ENCODE peak calls at places on chromosomes 2 and 18, in ten cellular contexts. One of them, this sample, is unnamed.

GRCh38 chr18:52348209-52348608 is 8.2 kb downstream of the DCC start:
- DNase-seq in HCT116: no peak
- DNase-seq in trophoblast cell: no peak
- DNase-seq in HepG2: peak; percentile 28
- DNase-seq in IMR-90: no peak
- DNase-seq in transverse colon: no peak
- DNase-seq in mesendoderm: peak; percentile 74
- DNase-seq in esophagus muscularis mucosa: no peak
- DNase-seq in spleen: no peak
- DNase-seq in BJ: no peak
- DNase-seq in this sample: peak; percentile 71

GRCh38 chr2:143928613-143929012 is 591.3 kb downstream of the ZEB2 start:
- DNase-seq in HCT116: no peak
- DNase-seq in trophoblast cell: no peak
- DNase-seq in HepG2: no peak
- DNase-seq in IMR-90: no peak
- DNase-seq in transverse colon: no peak
- DNase-seq in mesendoderm: no peak
- DNase-seq in esophagus muscularis mucosa: no peak
- DNase-seq in spleen: no peak
- DNase-seq in BJ: no peak
- DNase-seq in this sample: no peak

GRCh38 chr2:37226863-37227262 is 4.5 kb downstream of the CEBPZ start:
- DNase-seq in HCT116: no peak
- DNase-seq in trophoblast cell: no peak
- DNase-seq in HepG2: no peak
- DNase-seq in IMR-90: no peak
- DNase-seq in transverse colon: no peak
- DNase-seq in mesendoderm: peak; percentile 57
- DNase-seq in esophagus muscularis mucosa: no peak
- DNase-seq in spleen: no peak
- DNase-seq in BJ: no peak
- DNase-seq in this sample: peak; percentile 63

GRCh38 chr2:230512955-230513748 is 97.2 kb downstream of the SP100 start:
- DNase-seq in HCT116: no peak
- DNase-seq in trophoblast cell: no peak
- DNase-seq in HepG2: peak; percentile 83
- DNase-seq in IMR-90: no peak
- DNase-seq in transverse colon: no peak
- DNase-seq in mesendoderm: no peak
- DNase-seq in esophagus muscularis mucosa: no peak
- DNase-seq in spleen: no peak
- DNase-seq in BJ: no peak
- DNase-seq in this sample: no peak

GRCh38 chr2:187310696-187311095 is 137.4 kb downstream of the CALCRL start:
- DNase-seq in HCT116: no peak
- DNase-seq in trophoblast cell: no peak
- DNase-seq in HepG2: no peak
- DNase-seq in IMR-90: no peak
- DNase-seq in transverse colon: no peak
- DNase-seq in mesendoderm: no peak
- DNase-seq in esophagus muscularis mucosa: no peak
- DNase-seq in spleen: no peak
- DNase-seq in BJ: peak; percentile 17
- DNase-seq in this sample: no peak

GRCh38 chr18:59141294-59142068 is 1.8 kb downstream of the SEC11C start:
- DNase-seq in HCT116: no peak
- DNase-seq in trophoblast cell: no peak
- DNase-seq in HepG2: peak; percentile 97
- DNase-seq in IMR-90: no peak
- DNase-seq in transverse colon: no peak
- DNase-seq in mesendoderm: no peak
- DNase-seq in esophagus muscularis mucosa: no peak
- DNase-seq in spleen: no peak
- DNase-seq in BJ: no peak
- DNase-seq in this sample: no peak

GRCh38 chr2:107743274-107743673 is 83.4 kb upstream of the RGPD4 start:
- DNase-seq in HCT116: no peak
- DNase-seq in trophoblast cell: no peak
- DNase-seq in HepG2: no peak
- DNase-seq in IMR-90: no peak
- DNase-seq in transverse colon: no peak
- DNase-seq in mesendoderm: no peak
- DNase-seq in esophagus muscularis mucosa: no peak
- DNase-seq in spleen: no peak
- DNase-seq in BJ: no peak
- DNase-seq in this sample: no peak

GRCh38 chr18:37502601-37503000 is 63.0 kb downstream of the CELF4 start:
- DNase-seq in HCT116: no peak
- DNase-seq in trophoblast cell: no peak
- DNase-seq in HepG2: no peak
- DNase-seq in IMR-90: no peak
- DNase-seq in transverse colon: no peak
- DNase-seq in mesendoderm: no peak
- DNase-seq in esophagus muscularis mucosa: no peak
- DNase-seq in spleen: no peak
- DNase-seq in BJ: no peak
- DNase-seq in this sample: no peak

GRCh38 chr18:903703-904102 is 968 bp upstream of the ADCYAP1 start:
- DNase-seq in HCT116: no peak
- DNase-seq in trophoblast cell: peak; percentile 8
- DNase-seq in HepG2: no peak
- DNase-seq in IMR-90: peak; percentile 10
- DNase-seq in transverse colon: no peak
- DNase-seq in mesendoderm: peak; percentile 73
- DNase-seq in esophagus muscularis mucosa: no peak
- DNase-seq in spleen: no peak
- DNase-seq in BJ: no peak
- DNase-seq in this sample: peak; percentile 93

GRCh38 chr2:64914247-64914646 is 75.0 kb upstream of the SLC1A4 start:
- DNase-seq in HCT116: no peak
- DNase-seq in trophoblast cell: peak; percentile 17
- DNase-seq in HepG2: no peak
- DNase-seq in IMR-90: no peak
- DNase-seq in transverse colon: no peak
- DNase-seq in mesendoderm: no peak
- DNase-seq in esophagus muscularis mucosa: no peak
- DNase-seq in spleen: no peak
- DNase-seq in BJ: no peak
- DNase-seq in this sample: no peak

GRCh38 chr2:51813245-51813644 is 781.3 kb upstream of the NRXN1 start:
- DNase-seq in HCT116: peak; percentile 3
- DNase-seq in trophoblast cell: no peak
- DNase-seq in HepG2: no peak
- DNase-seq in IMR-90: peak; percentile 86
- DNase-seq in transverse colon: no peak
- DNase-seq in mesendoderm: no peak
- DNase-seq in esophagus muscularis mucosa: no peak
- DNase-seq in spleen: no peak
- DNase-seq in BJ: no peak
- DNase-seq in this sample: no peak

GRCh38 chr2:236705295-236706114 is 135.9 kb downstream of the ACKR3 start:
- DNase-seq in HCT116: no peak
- DNase-seq in trophoblast cell: no peak
- DNase-seq in HepG2: no peak
- DNase-seq in IMR-90: no peak
- DNase-seq in transverse colon: no peak
- DNase-seq in mesendoderm: no peak
- DNase-seq in esophagus muscularis mucosa: no peak
- DNase-seq in spleen: no peak
- DNase-seq in BJ: no peak
- DNase-seq in this sample: no peak

GRCh38 chr18:21972281-21972680 is 197.1 kb upstream of the GATA6 start:
- DNase-seq in HCT116: no peak
- DNase-seq in trophoblast cell: no peak
- DNase-seq in HepG2: no peak
- DNase-seq in IMR-90: no peak
- DNase-seq in transverse colon: no peak
- DNase-seq in mesendoderm: no peak
- DNase-seq in esophagus muscularis mucosa: no peak
- DNase-seq in spleen: no peak
- DNase-seq in BJ: no peak
- DNase-seq in this sample: no peak

GRCh38 chr2:210593166-210593565 is 36.8 kb downstream of the CPS1 start:
- DNase-seq in HCT116: no peak
- DNase-seq in trophoblast cell: no peak
- DNase-seq in HepG2: no peak
- DNase-seq in IMR-90: peak; percentile 67
- DNase-seq in transverse colon: no peak
- DNase-seq in mesendoderm: peak; percentile 61
- DNase-seq in esophagus muscularis mucosa: no peak
- DNase-seq in spleen: no peak
- DNase-seq in BJ: no peak
- DNase-seq in this sample: no peak

GRCh38 chr2:162073776-162074578 is at the start of gene DPP4:
- DNase-seq in HCT116: no peak
- DNase-seq in trophoblast cell: peak; percentile 77
- DNase-seq in HepG2: peak; percentile 65
- DNase-seq in IMR-90: peak; percentile 22
- DNase-seq in transverse colon: peak; percentile 77
- DNase-seq in mesendoderm: peak; percentile 78
- DNase-seq in esophagus muscularis mucosa: no peak
- DNase-seq in spleen: peak; percentile 87
- DNase-seq in BJ: no peak
- DNase-seq in this sample: peak; percentile 83

DNA sequence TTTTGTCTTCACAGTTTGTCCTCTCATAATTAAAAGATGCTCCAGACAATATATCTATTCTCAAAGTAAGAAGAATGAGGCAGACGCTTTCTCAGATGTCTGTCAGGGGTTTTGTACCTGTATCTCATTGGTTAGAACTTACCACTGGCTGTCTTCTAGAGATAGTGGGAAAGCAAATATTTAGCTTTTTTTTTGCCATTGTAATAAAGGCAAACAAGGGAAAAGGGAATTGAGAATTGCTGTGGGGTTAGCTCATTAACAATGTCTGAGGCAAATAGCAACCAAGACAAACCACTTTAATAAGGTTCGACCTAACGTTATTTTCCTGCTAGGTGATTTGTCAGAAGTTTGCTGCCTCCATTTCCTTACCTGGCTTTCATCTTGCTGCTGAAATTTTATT is 30.0 kb downstream of the ZNF638 start:
- DNase-seq in HCT116: no peak
- DNase-seq in trophoblast cell: no peak
- DNase-seq in HepG2: no peak
- DNase-seq in IMR-90: no peak
- DNase-seq in transverse colon: no peak
- DNase-seq in mesendoderm: no peak
- DNase-seq in esophagus muscularis mucosa: no peak
- DNase-seq in spleen: no peak
- DNase-seq in BJ: no peak
- DNase-seq in this sample: no peak
- H3K36me3 ChIP-seq in HCT116: peaks cover 72% of the 10 kb centered on the region
- H3K36me3 ChIP-seq in trophoblast cell: peaks cover 12% of the 10 kb centered on the region
- H3K36me3 ChIP-seq in HepG2: peaks cover 25% of the 10 kb centered on the region
- H3K36me3 ChIP-seq in IMR-90: peaks cover 28% of the 10 kb centered on the region
- H3K36me3 ChIP-seq in transverse colon: peaks cover 58% of the 10 kb centered on the region
- H3K36me3 ChIP-seq in mesendoderm: peaks cover 3% of the 10 kb centered on the region
- H3K36me3 ChIP-seq in esophagus muscularis mucosa: peaks cover 89% of the 10 kb centered on the region
- H3K36me3 ChIP-seq in spleen: peaks cover 100% of the 10 kb centered on the region
- H3K36me3 ChIP-seq in BJ: peaks cover 18% of the 10 kb centered on the region
- H3K36me3 ChIP-seq in this sample: peaks cover 90% of the 10 kb centered on the region

GRCh38 chr2:135674453-135674852 is 67.2 kb upstream of the UBXN4 start:
- DNase-seq in HCT116: no peak
- DNase-seq in trophoblast cell: no peak
- DNase-seq in HepG2: no peak
- DNase-seq in IMR-90: no peak
- DNase-seq in transverse colon: no peak
- DNase-seq in mesendoderm: no peak
- DNase-seq in esophagus muscularis mucosa: no peak
- DNase-seq in spleen: no peak
- DNase-seq in BJ: no peak
- DNase-seq in this sample: no peak
- H3K36me3 ChIP-seq in HCT116: no peaks in the 10 kb centered on the region
- H3K36me3 ChIP-seq in trophoblast cell: peaks cover 4% of the 10 kb centered on the region
- H3K36me3 ChIP-seq in HepG2: no peaks in the 10 kb centered on the region
- H3K36me3 ChIP-seq in IMR-90: peaks cover 5% of the 10 kb centered on the region
- H3K36me3 ChIP-seq in transverse colon: peaks cover 7% of the 10 kb centered on the region
- H3K36me3 ChIP-seq in mesendoderm: peaks cover 2% of the 10 kb centered on the region
- H3K36me3 ChIP-seq in esophagus muscularis mucosa: peaks cover 61% of the 10 kb centered on the region
- H3K36me3 ChIP-seq in spleen: peaks cover 74% of the 10 kb centered on the region
- H3K36me3 ChIP-seq in BJ: no peaks in the 10 kb centered on the region
- H3K36me3 ChIP-seq in this sample: peaks cover 10% of the 10 kb centered on the region

GRCh38 chr2:239092571-239093294 is 244.8 kb downstream of the TWIST2 start:
- DNase-seq in HCT116: no peak
- DNase-seq in trophoblast cell: no peak
- DNase-seq in HepG2: no peak
- DNase-seq in IMR-90: no peak
- DNase-seq in transverse colon: no peak
- DNase-seq in mesendoderm: no peak
- DNase-seq in esophagus muscularis mucosa: no peak
- DNase-seq in spleen: no peak
- DNase-seq in BJ: no peak
- DNase-seq in this sample: no peak

GRCh38 chr2:239093487-239093886 is 245.6 kb downstream of the TWIST2 start:
- DNase-seq in HCT116: no peak
- DNase-seq in trophoblast cell: no peak
- DNase-seq in HepG2: no peak
- DNase-seq in IMR-90: no peak
- DNase-seq in transverse colon: no peak
- DNase-seq in mesendoderm: no peak
- DNase-seq in esophagus muscularis mucosa: no peak
- DNase-seq in spleen: no peak
- DNase-seq in BJ: no peak
- DNase-seq in this sample: no peak

GRCh38 chr2:239087041-239087710 is 239.3 kb downstream of the TWIST2 start:
- DNase-seq in HCT116: no peak
- DNase-seq in trophoblast cell: no peak
- DNase-seq in HepG2: no peak
- DNase-seq in IMR-90: peak; percentile 44
- DNase-seq in transverse colon: no peak
- DNase-seq in mesendoderm: no peak
- DNase-seq in esophagus muscularis mucosa: no peak
- DNase-seq in spleen: no peak
- DNase-seq in BJ: no peak
- DNase-seq in this sample: no peak

GRCh38 chr2:239086325-239087020 is 238.6 kb downstream of the TWIST2 start:
- DNase-seq in HCT116: no peak
- DNase-seq in trophoblast cell: no peak
- DNase-seq in HepG2: no peak
- DNase-seq in IMR-90: no peak
- DNase-seq in transverse colon: no peak
- DNase-seq in mesendoderm: no peak
- DNase-seq in esophagus muscularis mucosa: no peak
- DNase-seq in spleen: no peak
- DNase-seq in BJ: no peak
- DNase-seq in this sample: no peak

GRCh38 chr2:239089884-239090283 is 242.0 kb downstream of the TWIST2 start:
- DNase-seq in HCT116: no peak
- DNase-seq in trophoblast cell: no peak
- DNase-seq in HepG2: no peak
- DNase-seq in IMR-90: no peak
- DNase-seq in transverse colon: no peak
- DNase-seq in mesendoderm: no peak
- DNase-seq in esophagus muscularis mucosa: no peak
- DNase-seq in spleen: no peak
- DNase-seq in BJ: no peak
- DNase-seq in this sample: no peak
- H3K36me3 ChIP-seq in HCT116: no peaks in the 10 kb centered on the region
- H3K36me3 ChIP-seq in trophoblast cell: no peaks in the 10 kb centered on the region
- H3K36me3 ChIP-seq in HepG2: peaks cover 7% of the 10 kb centered on the region
- H3K36me3 ChIP-seq in IMR-90: peaks cover 40% of the 10 kb centered on the region
- H3K36me3 ChIP-seq in transverse colon: no peaks in the 10 kb centered on the region
- H3K36me3 ChIP-seq in mesendoderm: no peaks in the 10 kb centered on the region
- H3K36me3 ChIP-seq in esophagus muscularis mucosa: peaks cover 81% of the 10 kb centered on the region
- H3K36me3 ChIP-seq in spleen: peaks cover 87% of the 10 kb centered on the region
- H3K36me3 ChIP-seq in BJ: no peaks in the 10 kb centered on the region
- H3K36me3 ChIP-seq in this sample: no peaks in the 10 kb centered on the region

GRCh38 chr2:28755411-28755810 is 3.8 kb downstream of the PPP1CB start:
- DNase-seq in HCT116: no peak
- DNase-seq in trophoblast cell: no peak
- DNase-seq in HepG2: no peak
- DNase-seq in IMR-90: peak; percentile 54
- DNase-seq in transverse colon: no peak
- DNase-seq in mesendoderm: no peak
- DNase-seq in esophagus muscularis mucosa: no peak
- DNase-seq in spleen: no peak
- DNase-seq in BJ: no peak
- DNase-seq in this sample: no peak
- H3K36me3 ChIP-seq in HCT116: no peaks in the 10 kb centered on the region
- H3K36me3 ChIP-seq in trophoblast cell: peaks cover 8% of the 10 kb centered on the region
- H3K36me3 ChIP-seq in HepG2: peaks cover 4% of the 10 kb centered on the region
- H3K36me3 ChIP-seq in IMR-90: peaks cover 7% of the 10 kb centered on the region
- H3K36me3 ChIP-seq in transverse colon: no peaks in the 10 kb centered on the region
- H3K36me3 ChIP-seq in mesendoderm: no peaks in the 10 kb centered on the region
- H3K36me3 ChIP-seq in esophagus muscularis mucosa: peaks cover 15% of the 10 kb centered on the region
- H3K36me3 ChIP-seq in spleen: peaks cover 27% of the 10 kb centered on the region
- H3K36me3 ChIP-seq in BJ: peaks cover 2% of the 10 kb centered on the region
- H3K36me3 ChIP-seq in this sample: peaks cover 18% of the 10 kb centered on the region

This sample was measured in endodermal cell.